ENCODE peak calls at places on chromosomes 6 and 20, in ten cellular contexts. S is neuronal stem cell; Q is CD8-positive, alpha-beta T cell; B is pancreas; R is GM23248; F is astrocyte; Z is HAP-1; J is IMR-90; Y is DND-41; D is adipocyte. L is an unnamed sample. For H3K27me3 and H3K4me1, the result is how much of the 10 kb centered on the place peaks cover.

GRCh38 chr6:89411019-89411268 is 1.1 kb downstream of the RRAGD start:
- DNase-seq in D (peak), F (no peak), S (no peak), Q (no peak), B (peak), Z (peak), J (no peak), Y (no peak), R (peak), L (no peak)

GRCh38 chr6:4914412-4915159 is 89.3 kb downstream of the RPP40 start:
- DNase-seq in R (peak), Y (no peak), J (peak), S (no peak), D (no peak), F (peak), Q (no peak), Z (no peak), B (no peak), L (no peak)

GRCh38 chr20:8854566-8854965 is 214.3 kb upstream of the PLCB4 start:
- DNase-seq in Y (no peak), B (no peak), Z (no peak), R (peak), J (peak), F (peak), Q (no peak), D (no peak), S (no peak), L (no peak)

GRCh38 chr20:8778387-8778786 is 290.5 kb upstream of the PLCB4 start:
- DNase-seq in S (no peak), D (no peak), B (no peak), Q (no peak), F (no peak), J (no peak), Y (no peak), R (no peak), Z (no peak), L (no peak)

GRCh38 chr6:38470548-38470947 is 169.2 kb downstream of the BTBD9 start:
- DNase-seq in B (no peak), R (no peak), J (no peak), F (no peak), Z (no peak), S (no peak), D (no peak), Q (no peak), Y (no peak), L (no peak)

GRCh38 chr6:25320459-25320858 is 41.3 kb downstream of the CARMIL1 start:
- DNase-seq in Y (no peak), Z (no peak), J (no peak), F (peak), B (no peak), Q (no peak), S (no peak), D (no peak), R (no peak), L (no peak)

GRCh38 chr6:39402239-39402751 is 79.8 kb upstream of the KCNK16 start:
- DNase-seq in Y (no peak), J (no peak), B (no peak), R (peak), Q (no peak), F (no peak), Z (no peak), D (peak), S (no peak), L (no peak)

GRCh38 chr6:56335733-56336132 is 88.4 kb upstream of the COL21A1 start:
- DNase-seq in Z (no peak), R (peak), J (peak), S (no peak), Q (no peak), Y (no peak), F (peak), D (peak), B (no peak), L (no peak)

GRCh38 chr20:62183426-62184142 is 756 bp downstream of the MTG2 start:
- DNase-seq in J (no peak), Z (no peak), B (peak), F (no peak), Q (no peak), S (no peak), D (peak), R (peak), Y (no peak), L (no peak)

GRCh38 chr6:112033824-112034223 is 20.1 kb upstream of the CCN6 start:
- DNase-seq in R (no peak), D (no peak), B (no peak), Q (no peak), F (no peak), Y (no peak), S (no peak), J (no peak), Z (peak), L (no peak)

GRCh38 chr6:43990627-43991619 is 136.3 kb downstream of the MRPL14 start:
- DNase-seq in Z (no peak), R (peak), S (no peak), F (peak), J (peak), Q (no peak), D (peak), Y (no peak), B (no peak), L (no peak)

GRCh38 chr20:56411759-56412472 is at the start of gene CASS4:
- DNase-seq in S (no peak), J (peak), R (peak), D (peak), B (no peak), Y (no peak), Z (no peak), F (peak), Q (peak), L (peak)

GRCh38 chr6:25389501-25389900 is 110.3 kb downstream of the CARMIL1 start:
- DNase-seq in D (peak), R (peak), J (no peak), Z (no peak), Y (no peak), Q (no peak), S (no peak), B (no peak), F (peak), L (no peak)

GRCh38 chr6:10350720-10351119 is 64.2 kb downstream of the TFAP2A start:
- DNase-seq in Z (no peak), Y (no peak), S (no peak), R (no peak), J (no peak), D (no peak), F (no peak), Q (no peak), B (no peak), L (no peak)

GRCh38 chr20:57902478-57902877 is 192.7 kb upstream of the PMEPA1 start:
- DNase-seq in S (no peak), R (peak), Q (no peak), Z (no peak), D (peak), F (peak), J (peak), Y (no peak), B (no peak), L (no peak)

GRCh38 chr6:8130399-8130798 is 28.1 kb upstream of the EEF1E1 start:
- DNase-seq in D (peak), Y (no peak), B (no peak), Q (no peak), Z (no peak), R (peak), S (no peak), F (no peak), J (peak), L (no peak)

GRCh38 chr6:161225677-161226004 is 48.2 kb downstream of the AGPAT4 start:
- DNase-seq in R (no peak), D (no peak), Z (no peak), Y (no peak), S (no peak), B (no peak), Q (no peak), F (peak), J (no peak), L (no peak)

GRCh38 chr6:123091091-123091895 is 95.3 kb downstream of the CLVS2 start:
- DNase-seq in Q (no peak), D (peak), S (no peak), F (peak), Y (no peak), Z (no peak), J (no peak), B (no peak), R (no peak), L (no peak)

GRCh38 chr6:22437665-22438064 is 131.7 kb upstream of the HDGFL1 start:
- DNase-seq in Y (no peak), R (no peak), F (no peak), S (no peak), J (peak), Q (no peak), Z (no peak), D (no peak), B (no peak), L (no peak)

GRCh38 chr20:49893242-49894072 is 21.9 kb downstream of the SPATA2 start:
- DNase-seq in Z (no peak), B (no peak), F (no peak), J (peak), D (no peak), Y (no peak), S (no peak), Q (no peak), R (peak), L (no peak)

GRCh38 chr6:143224516-143224915 is 163.8 kb downstream of the AIG1 start:
- DNase-seq in R (no peak), D (no peak), Q (no peak), J (no peak), B (no peak), F (no peak), S (no peak), Z (no peak), Y (no peak), L (no peak)

GRCh38 chr6:25248100-25248499 is 31.1 kb upstream of the CARMIL1 start:
- DNase-seq in Z (no peak), Y (no peak), J (peak), R (peak), S (no peak), B (no peak), F (peak), D (peak), Q (no peak), L (no peak)

GRCh38 chr6:87071683-87072082 is 23.2 kb downstream of the CGA start:
- DNase-seq in B (no peak), Y (no peak), J (no peak), D (no peak), Q (no peak), Z (no peak), R (no peak), S (no peak), F (no peak), L (no peak)

GRCh38 chr6:149963212-149963461 is 606 bp upstream of the ULBP1 start:
- DNase-seq in R (peak), F (peak), Q (no peak), Y (no peak), J (peak), D (peak), Z (no peak), S (no peak), B (no peak), L (peak)

GRCh38 chr6:73728548-73729205 is 32.7 kb downstream of the CD109 start:
- DNase-seq in J (no peak), Q (no peak), F (no peak), B (no peak), Y (no peak), S (no peak), R (no peak), D (no peak), Z (no peak), L (no peak)

GRCh38 chr20:37627060-37627766 is 66.6 kb upstream of the CTNNBL1 start:
- DNase-seq in Q (no peak), J (peak), R (peak), F (peak), Y (peak), B (peak), S (peak), Z (peak), D (peak), L (no peak)

GRCh38 chr20:25285091-25285647 is 37.3 kb downstream of the PYGB start:
- DNase-seq in R (no peak), D (no peak), J (no peak), B (peak), Y (no peak), Z (peak), Q (no peak), F (no peak), S (no peak), L (no peak)

GRCh38 chr20:58544301-58544700 is 29.1 kb upstream of the APCDD1L start:
- DNase-seq in F (no peak), Y (no peak), S (no peak), D (no peak), Q (peak), B (no peak), J (no peak), Z (no peak), R (no peak), L (no peak)

GRCh38 chr6:31660998-31661866 is 654 bp upstream of the C6orf47 start:
- DNase-seq in Z (no peak), J (peak), R (peak), Y (no peak), F (peak), D (peak), S (no peak), B (no peak), Q (no peak), L (no peak)

GRCh38 chr6:169271158-169271936 is 17.7 kb upstream of the THBS2 start:
- DNase-seq in B (no peak), Z (peak), R (peak), J (no peak), F (no peak), Y (no peak), D (peak), S (no peak), Q (no peak), L (no peak)

GRCh38 chr6:108452725-108453195 is 108.0 kb upstream of the FOXO3 start:
- DNase-seq in R (peak), S (no peak), Z (no peak), F (peak), D (peak), Y (no peak), J (peak), Q (no peak), B (no peak), L (no peak)

GRCh38 chr6:148883270-148883669 is 136.4 kb downstream of the UST start:
- DNase-seq in Q (no peak), S (no peak), R (no peak), Y (no peak), F (no peak), J (no peak), D (no peak), B (no peak), Z (no peak), L (no peak)

GRCh38 chr20:57698191-57698866 is 11.5 kb downstream of the PMEPA1 start:
- DNase-seq in Z (no peak), Q (peak), D (peak), F (peak), R (peak), S (no peak), B (no peak), J (peak), Y (no peak), L (no peak)

GRCh38 chr20:42530855-42531674 is 658.6 kb downstream of the PTPRT start:
- DNase-seq in Y (peak), Z (no peak), Q (no peak), F (no peak), D (peak), J (no peak), S (peak), R (peak), B (no peak), L (no peak)

GRCh38 chr6:4788482-4788881 is 12.3 kb downstream of the CDYL start:
- DNase-seq in F (no peak), J (no peak), Z (no peak), D (no peak), S (no peak), Y (no peak), Q (no peak), R (no peak), B (no peak), L (no peak)

GRCh38 chr20:50873518-50873959 is 57.7 kb downstream of the ADNP start:
- DNase-seq in F (no peak), R (no peak), S (no peak), Y (no peak), D (no peak), Q (no peak), Z (no peak), J (no peak), B (no peak), L (no peak)

GRCh38 chr20:56428388-56428787 is 16.3 kb downstream of the CASS4 start:
- DNase-seq in S (no peak), R (no peak), D (no peak), Z (no peak), J (no peak), F (no peak), B (no peak), Q (no peak), Y (no peak), L (no peak)

GRCh38 chr6:14848019-14848418 is 397.9 kb upstream of the JARID2 start:
- DNase-seq in R (peak), D (no peak), Y (no peak), Q (no peak), J (peak), B (no peak), F (peak), Z (no peak), S (no peak), L (no peak)

GRCh38 chr6:6960571-6961251 is 147.1 kb upstream of the RREB1 start:
- DNase-seq in D (no peak), R (no peak), B (no peak), S (no peak), J (no peak), Y (no peak), Z (no peak), F (no peak), Q (no peak), L (no peak)

GRCh38 chr20:47676912-47677311 is 108.4 kb downstream of the SULF2 start:
- DNase-seq in B (no peak), Q (no peak), J (no peak), Z (no peak), D (no peak), R (no peak), S (no peak), Y (no peak), F (no peak), L (no peak)

GRCh38 chr20:47677314-47678129 is 107.8 kb downstream of the SULF2 start:
- DNase-seq in S (peak), D (peak), Z (peak), R (peak), Y (peak), J (peak), Q (peak), B (no peak), F (peak), L (peak)

GRCh38 chr20:47678536-47678935 is 106.7 kb downstream of the SULF2 start:
- DNase-seq in F (no peak), J (no peak), S (no peak), D (no peak), Y (no peak), R (no peak), B (no peak), Z (no peak), Q (no peak), L (no peak)

GRCh38 chr20:47679462-47679861 is 105.8 kb downstream of the SULF2 start:
- DNase-seq in Q (no peak), S (no peak), F (no peak), Z (no peak), J (no peak), B (no peak), R (no peak), D (no peak), Y (no peak), L (no peak)

DNA sequence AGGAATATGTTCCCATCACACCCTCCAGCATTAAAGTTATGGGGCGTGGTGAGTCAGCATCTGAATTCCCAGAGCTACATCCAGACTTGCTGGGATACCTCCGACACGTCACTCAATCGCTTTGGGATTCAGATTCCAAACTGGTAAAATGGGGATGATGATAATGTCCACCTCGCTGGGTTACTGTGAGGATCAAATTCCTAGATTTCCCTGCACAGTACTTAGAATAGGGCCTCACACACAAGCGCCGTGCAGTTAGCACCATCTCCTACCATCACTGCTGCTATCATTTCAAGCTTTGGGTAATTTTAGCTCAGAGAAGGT is 107.2 kb downstream of the SULF2 start:
- DNase-seq in B (no peak), S (no peak), J (no peak), Z (no peak), Q (no peak), R (no peak), D (no peak), F (no peak), Y (no peak), L (no peak)
- H3K27me3 ChIP-seq in B (under half), S (under half), J (under half), Z (under half), Q (under half), R (under half), D (under half), F (under half), Y (under half), L (under half)

GRCh38 chr20:32457476-32457986 is 99.4 kb downstream of the ASXL1 start:
- DNase-seq in Q (no peak), D (peak), J (peak), B (peak), Y (no peak), R (peak), F (peak), S (peak), Z (peak), L (no peak)

GRCh38 chr20:32456869-32457421 is 98.8 kb downstream of the ASXL1 start:
- DNase-seq in F (no peak), R (peak), Y (no peak), Q (no peak), D (peak), B (peak), Z (peak), J (peak), S (peak), L (no peak)

GRCh38 chr20:32458837-32459220 is 100.7 kb downstream of the ASXL1 start:
- DNase-seq in Q (no peak), Z (no peak), Y (no peak), R (no peak), S (no peak), F (no peak), J (no peak), D (no peak), B (peak), L (no peak)

GRCh38 chr20:32460231-32460630 is 102.1 kb downstream of the ASXL1 start:
- DNase-seq in F (no peak), Z (no peak), Y (no peak), B (peak), Q (no peak), R (no peak), J (no peak), D (no peak), S (no peak), L (no peak)

GRCh38 chr20:32458061-32458836 is 100.1 kb downstream of the ASXL1 start:
- DNase-seq in B (peak), D (no peak), Z (no peak), Q (no peak), S (no peak), Y (no peak), F (no peak), J (no peak), R (no peak), L (no peak)
- H3K4me3 ChIP-seq in B (no peak), D (no peak), Z (no peak), Q (no peak), S (peak), Y (no peak), F (no peak), J (no peak), R (no peak), L (no peak)

GRCh38 chr20:1874534-1875168 is 20.6 kb upstream of the SIRPA start:
- DNase-seq in B (no peak), S (no peak), D (no peak), Q (no peak), Z (no peak), Y (no peak), R (no peak), J (peak), F (peak), L (no peak)
- H3K4me1 ChIP-seq in B (under half), S (under half), D (under half), Q (under half), Z (under half), Y (under half), R (under half), J (under half), F (under half), L (under half)

GRCh38 chr20:40689943-40690835 is 1.2 kb upstream of the MAFB start:
- DNase-seq in R (peak), D (peak), F (peak), Q (peak), B (peak), Z (peak), J (peak), Y (peak), S (peak), L (no peak)

GRCh38 chr20:40694246-40694645 is 5.2 kb upstream of the MAFB start:
- DNase-seq in Z (no peak), D (no peak), B (no peak), R (no peak), F (no peak), Y (no peak), J (no peak), Q (no peak), S (no peak), L (no peak)

GRCh38 chr20:40690836-40691565 is 2.0 kb upstream of the MAFB start:
- DNase-seq in Z (no peak), R (no peak), S (no peak), D (no peak), F (no peak), J (no peak), Q (no peak), Y (no peak), B (peak), L (no peak)

GRCh38 chr20:40691566-40692239 is 2.7 kb upstream of the MAFB start:
- DNase-seq in S (no peak), B (peak), D (no peak), Z (no peak), J (no peak), F (no peak), Q (no peak), Y (no peak), R (no peak), L (no peak)

DNA sequence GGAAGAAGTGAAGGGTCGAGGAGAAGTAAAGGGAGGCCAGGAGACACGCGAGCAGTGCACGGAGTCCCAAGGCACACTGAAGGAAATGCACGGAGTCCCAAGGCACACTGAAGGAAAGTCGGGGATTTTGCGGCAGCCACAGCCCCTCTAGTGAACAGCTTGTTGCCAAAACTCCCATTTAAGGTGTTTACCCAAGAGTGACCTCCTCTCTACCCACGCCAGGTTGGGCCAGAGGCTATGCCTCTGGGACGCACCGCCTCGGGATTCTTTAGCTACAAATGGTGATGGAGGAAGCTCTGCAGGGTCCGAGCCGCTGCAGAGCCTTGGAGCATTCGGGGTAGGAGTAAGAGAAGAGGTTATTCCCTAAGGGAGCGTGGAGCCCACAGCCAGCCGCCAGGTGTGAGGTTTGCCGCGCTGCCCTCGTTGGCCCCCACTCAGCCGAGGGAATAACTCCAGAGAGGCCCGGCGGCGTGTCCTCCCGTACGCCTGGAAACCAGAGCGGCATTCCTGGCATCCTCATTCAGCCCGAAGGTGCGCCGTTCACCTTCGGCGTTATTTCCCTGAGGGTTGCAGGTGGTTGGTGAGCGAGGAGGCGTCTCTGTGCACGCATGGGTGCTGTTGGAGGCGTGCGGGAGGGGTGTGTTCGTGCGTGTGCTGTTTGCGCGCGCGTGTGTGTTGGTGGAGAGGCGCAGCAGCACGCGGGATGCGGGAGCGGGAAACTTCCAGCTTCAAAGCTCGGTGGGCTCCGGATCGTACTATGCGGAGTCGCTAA is 3.4 kb upstream of the MAFB start:
- DNase-seq in B (no peak), F (no peak), S (no peak), J (no peak), D (no peak), R (no peak), Z (no peak), Q (no peak), Y (no peak), L (no peak)
- H3K27me3 ChIP-seq in B (under half), F (half or more), S (under half), J (half or more), D (under half), R (under half), Z (under half), Q (under half), Y (under half), L (under half)

L was measured in naive thymus-derived CD4-positive, alpha-beta T cell.